ENCODE peak calls at places on chromosomes 4 and X, in ten cellular contexts. E, G, O, F, Z, Q, D, N, R and X are unnamed samples.

GRCh38 chr4:137819964-137820383 is 287.7 kb upstream of the PCDH18 start:
- DNase-seq in Q (no peak), F (no peak), O (no peak), R (peak; percentile 65), N (no peak), E (no peak), G (peak; percentile 81), D (no peak), Z (no peak), X (no peak)

GRCh38 chrX:112025753-112026152 is 56.8 kb downstream of the TRPC5 start:
- DNase-seq in G (no peak), E (no peak), R (no peak), O (no peak), N (no peak), Q (no peak), Z (no peak), D (no peak), F (no peak), X (no peak)

GRCh38 chr4:41196633-41197332 is 17.6 kb downstream of the APBB2 start:
- DNase-seq in N (no peak), R (no peak), G (no peak), F (no peak), Z (no peak), O (no peak), E (no peak), D (no peak), Q (no peak), X (no peak)

GRCh38 chr4:26525751-26526150 is 35.5 kb upstream of the CCKAR start:
- DNase-seq in E (no peak), F (no peak), O (no peak), G (no peak), Z (no peak), N (no peak), R (peak; percentile 24), Q (no peak), D (no peak), X (no peak)

GRCh38 chrX:12974797-12975669 is at the start of gene TMSB4X:
- DNase-seq in R (peak; percentile 81), Z (peak; percentile 78), O (peak; percentile 93), Q (peak; percentile 88), G (peak; percentile 82), E (peak; percentile 90), N (peak; percentile 86), F (peak; percentile 90), D (peak; percentile 87), X (no peak)

GRCh38 chrX:73561791-73562190 is 1.2 kb upstream of the CHIC1 start:
- DNase-seq in R (no peak), F (no peak), G (no peak), O (no peak), N (no peak), Q (no peak), Z (no peak), D (no peak), E (no peak), X (no peak)

GRCh38 chr4:48668254-48669017 is 111.6 kb downstream of the FRYL start:
- DNase-seq in O (no peak), F (no peak), Q (no peak), D (no peak), E (no peak), N (no peak), Z (no peak), G (no peak), R (no peak), X (no peak)

GRCh38 chr4:156824451-156825060 is 147.0 kb downstream of the PDGFC start:
- DNase-seq in R (peak; percentile 49), D (no peak), Z (no peak), N (no peak), E (no peak), G (no peak), O (no peak), F (no peak), Q (no peak), X (no peak)

GRCh38 chrX:3548743-3549441 is 164.6 kb downstream of the PRKX start:
- DNase-seq in Z (no peak), N (no peak), R (peak; percentile 48), F (no peak), D (no peak), E (peak; percentile 42), O (no peak), G (peak; percentile 20), Q (no peak), X (no peak)

GRCh38 chr4:78518551-78518950 is 33.0 kb upstream of the ANXA3 start:
- DNase-seq in R (no peak), N (no peak), F (no peak), D (no peak), E (no peak), O (no peak), G (no peak), Z (no peak), Q (no peak), X (no peak)

GRCh38 chr4:8238061-8238511 is 31.5 kb upstream of the HTRA3 start:
- DNase-seq in G (no peak), F (peak; percentile 53), Z (no peak), N (no peak), E (no peak), R (no peak), Q (no peak), O (peak; percentile 76), D (peak; percentile 45), X (no peak)

GRCh38 chr4:113584407-113585150 is 177.0 kb downstream of the CAMK2D start:
- DNase-seq in Z (no peak), Q (no peak), G (peak; percentile 65), D (no peak), N (no peak), F (no peak), E (no peak), R (no peak), O (no peak), X (no peak)

GRCh38 chr4:168781341-168781740 is 228.7 kb downstream of the CBR4 start:
- DNase-seq in D (no peak), Q (no peak), E (no peak), Z (no peak), R (no peak), G (no peak), O (no peak), N (no peak), F (no peak), X (no peak)

DNA sequence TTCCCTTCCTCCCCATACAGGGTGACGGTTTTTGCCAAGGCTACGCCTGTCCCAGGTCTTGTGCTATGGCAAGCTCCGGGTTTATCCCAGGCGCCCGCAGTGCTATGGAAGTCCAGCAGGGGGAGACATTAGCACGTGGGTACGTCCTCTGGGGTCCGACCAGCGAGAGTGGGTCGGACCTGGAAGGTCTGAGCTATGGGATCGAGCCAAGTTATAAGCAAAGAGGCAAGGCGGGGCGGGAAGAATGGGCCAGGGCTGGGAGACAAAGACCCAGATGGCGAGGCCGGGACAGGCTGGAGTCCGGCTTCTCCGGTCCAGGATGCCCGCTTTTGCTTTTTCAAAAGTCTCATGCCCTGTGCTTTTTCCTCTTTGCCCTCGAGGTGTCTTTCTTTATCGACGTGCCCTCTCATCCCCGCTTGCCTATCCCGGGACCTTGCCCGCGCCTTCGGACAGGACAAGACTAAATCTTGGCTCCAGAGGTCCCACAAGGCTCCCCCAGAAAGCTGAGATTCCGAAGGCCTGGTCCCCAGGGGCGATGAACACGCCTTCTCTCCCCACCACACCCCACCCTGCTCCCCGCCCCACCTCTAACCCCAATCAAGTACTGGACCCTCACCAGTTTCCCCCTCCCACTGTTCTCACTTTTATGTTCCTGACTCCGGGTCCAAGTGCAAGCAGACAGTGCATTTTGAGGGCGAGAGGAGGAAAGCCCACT is 816 bp upstream of the EFNB1 start:
- DNase-seq in G (peak; percentile 74), F (peak; percentile 79), D (peak; percentile 86), Q (peak; percentile 68), R (peak; percentile 93), E (peak; percentile 80), Z (peak; percentile 80), N (peak; percentile 89), O (peak; percentile 93), X (peak; percentile 92)
- H3K27me3 ChIP-seq in G (peaks cover 82% of the 10 kb centered on the region), F (no peaks in the 10 kb centered on the region), D (no peaks in the 10 kb centered on the region), Q (no peaks in the 10 kb centered on the region), R (no peaks in the 10 kb centered on the region), E (no peaks in the 10 kb centered on the region), Z (no peaks in the 10 kb centered on the region), N (no peaks in the 10 kb centered on the region), O (peaks cover 7% of the 10 kb centered on the region), X (no peaks in the 10 kb centered on the region)

GRCh38 chr4:76588268-76588667 is 153.2 kb downstream of the SHROOM3 start:
- DNase-seq in E (no peak), F (no peak), R (no peak), N (no peak), G (peak; percentile 52), Q (no peak), D (no peak), O (no peak), Z (no peak), X (no peak)
- H3K27me3 ChIP-seq in E (no peaks in the 10 kb centered on the region), F (peaks cover 4% of the 10 kb centered on the region), R (no peaks in the 10 kb centered on the region), N (no peaks in the 10 kb centered on the region), G (no peaks in the 10 kb centered on the region), Q (peaks cover 43% of the 10 kb centered on the region), D (peaks cover 6% of the 10 kb centered on the region), O (no peaks in the 10 kb centered on the region), Z (no peaks in the 10 kb centered on the region), X (no peaks in the 10 kb centered on the region)

GRCh38 chrX:150051096-150051495 is 112.8 kb upstream of the EOLA2 start:
- DNase-seq in R (peak; percentile 92), G (no peak), F (no peak), Q (no peak), N (no peak), E (no peak), D (no peak), Z (no peak), O (no peak), X (no peak)

GRCh38 chrX:150052226-150052625 is 113.9 kb upstream of the EOLA2 start:
- DNase-seq in Q (no peak), R (peak; percentile 20), O (no peak), Z (no peak), N (no peak), D (no peak), E (no peak), F (no peak), G (no peak), X (no peak)

GRCh38 chrX:150050387-150050786 is 112.1 kb upstream of the EOLA2 start:
- DNase-seq in N (no peak), R (peak; percentile 14), D (no peak), Q (no peak), Z (no peak), E (no peak), F (no peak), O (no peak), G (peak; percentile 4), X (no peak)

GRCh38 chrX:150047818-150048217 is 109.5 kb upstream of the EOLA2 start:
- DNase-seq in D (no peak), N (no peak), R (no peak), Z (no peak), O (no peak), Q (no peak), G (no peak), F (no peak), E (no peak), X (no peak)

GRCh38 chrX:150049647-150050046 is 111.4 kb upstream of the EOLA2 start:
- DNase-seq in E (peak; percentile 42), Z (no peak), N (no peak), Q (no peak), O (no peak), D (no peak), F (no peak), G (peak; percentile 8), R (no peak), X (no peak)
- H3K27me3 ChIP-seq in E (no peaks in the 10 kb centered on the region), Z (no peaks in the 10 kb centered on the region), N (no peaks in the 10 kb centered on the region), Q (no peaks in the 10 kb centered on the region), O (no peaks in the 10 kb centered on the region), D (no peaks in the 10 kb centered on the region), F (no peaks in the 10 kb centered on the region), G (no peaks in the 10 kb centered on the region), R (no peaks in the 10 kb centered on the region), X (no peaks in the 10 kb centered on the region)

DNA sequence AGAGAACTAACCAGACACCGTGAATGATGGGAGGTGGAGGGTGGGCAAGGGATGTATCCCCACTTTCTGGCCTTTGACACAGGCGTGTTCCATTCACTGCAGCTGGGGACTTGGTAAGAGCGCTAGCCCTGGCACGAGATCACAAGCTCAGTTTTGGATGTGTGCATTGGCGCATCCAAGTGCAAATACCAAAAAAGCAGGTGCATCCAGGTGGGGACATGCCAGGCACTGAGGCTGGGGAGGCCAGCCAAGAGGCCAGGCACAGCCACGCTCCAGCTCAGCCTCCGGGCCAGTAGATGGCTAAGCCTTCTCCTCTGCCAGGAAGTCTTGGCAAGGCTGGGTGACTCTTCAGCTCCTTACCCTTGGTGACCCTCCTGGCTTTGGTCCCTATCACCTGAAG is 4.4 kb upstream of the ZFP92 start:
- DNase-seq in Z (no peak), R (no peak), O (no peak), Q (no peak), D (no peak), F (no peak), G (no peak), N (no peak), E (no peak), X (no peak)
- H3K27me3 ChIP-seq in Z (no peaks in the 10 kb centered on the region), R (peaks cover 36% of the 10 kb centered on the region), O (peaks cover 4% of the 10 kb centered on the region), Q (no peaks in the 10 kb centered on the region), D (no peaks in the 10 kb centered on the region), F (no peaks in the 10 kb centered on the region), G (peaks cover 12% of the 10 kb centered on the region), N (no peaks in the 10 kb centered on the region), E (peaks cover 6% of the 10 kb centered on the region), X (peaks cover 5% of the 10 kb centered on the region)